ENCODE peak calls at places on chromosomes 12 and 14, in six cellular contexts. J is activated T-cell treated with anti-CD3 and anti-CD28 coated beads for 1 hour; H is SK-MEL-5; D is naive thymus-derived CD8-positive, alpha-beta T cell; A is IMR-90; S is HL-60. Y is an unnamed sample.

GRCh38 chr14:22334627-22335026 is 254.4 kb downstream of the DAD1 start:
- DNase-seq in J (no peak), H (no peak), D (no peak), A (no peak), S (no peak), Y (no peak)

GRCh38 chr12:55927588-55928502 is at the start of gene PYM1:
- DNase-seq in J (peak; percentile 44), H (peak; percentile 59), D (peak; percentile 45), A (peak; percentile 50), S (peak; percentile 97), Y (peak; percentile 82)

GRCh38 chr12:113747048-113747447 is 219.1 kb downstream of the RBM19 start:
- DNase-seq in J (no peak), H (peak; percentile 23), D (no peak), A (no peak), S (peak; percentile 5), Y (no peak)

GRCh38 chr14:20606190-20606901 is 15.2 kb upstream of the RNASE12 start:
- DNase-seq in J (no peak), H (peak; percentile 75), D (no peak), A (peak; percentile 34), S (no peak), Y (peak; percentile 59)

GRCh38 chr14:73591690-73592448 is at the start of gene ACOT4:
- DNase-seq in J (peak; percentile 46), H (no peak), D (peak; percentile 71), A (peak; percentile 20), S (no peak), Y (peak; percentile 46)

GRCh38 chr12:5318874-5319273 is 113.0 kb upstream of the NTF3 start:
- DNase-seq in J (no peak), H (no peak), D (no peak), A (peak; percentile 87), S (no peak), Y (peak; percentile 88)

GRCh38 chr12:46792925-46793324 is 32.9 kb downstream of the SLC38A4 start:
- DNase-seq in J (no peak), H (no peak), D (no peak), A (no peak), S (no peak), Y (no peak)

GRCh38 chr14:61603736-61604135 is 91.6 kb upstream of the HIF1A start:
- DNase-seq in J (no peak), H (no peak), D (no peak), A (peak; percentile 47), S (peak; percentile 31), Y (no peak)

GRCh38 chr14:28751467-28752058 is 15.0 kb upstream of the FOXG1 start:
- DNase-seq in J (no peak), H (peak; percentile 72), D (no peak), A (peak; percentile 49), S (peak; percentile 10), Y (peak; percentile 73)

GRCh38 chr14:50040401-50040775 is 76.0 kb downstream of the VCPKMT start:
- DNase-seq in J (no peak), H (peak; percentile 26), D (peak; percentile 53), A (peak; percentile 86), S (no peak), Y (peak; percentile 79)

GRCh38 chr12:66397574-66397973 is 95.3 kb downstream of the HELB start:
- DNase-seq in J (no peak), H (no peak), D (no peak), A (peak; percentile 36), S (no peak), Y (peak; percentile 20)

GRCh38 chr12:28390716-28391452 is 200.6 kb downstream of the CCDC91 start:
- DNase-seq in J (no peak), H (no peak), D (no peak), A (peak; percentile 52), S (no peak), Y (peak; percentile 65)

GRCh38 chr12:93664573-93665138 is 12.5 kb upstream of the CRADD start:
- DNase-seq in J (no peak), H (no peak), D (no peak), A (peak; percentile 25), S (no peak), Y (peak; percentile 49)

GRCh38 chr14:103519837-103520212 is 2.8 kb downstream of the CKB start:
- DNase-seq in J (no peak), H (no peak), D (no peak), A (no peak), S (no peak), Y (peak; percentile 53)

GRCh38 chr14:93496856-93497255 is 66.1 kb downstream of the UNC79 start:
- DNase-seq in J (no peak), H (no peak), D (no peak), A (no peak), S (no peak), Y (peak; percentile 3)

GRCh38 chr12:22543246-22544037 is 900 bp downstream of the C2CD5 start:
- DNase-seq in J (peak; percentile 18), H (no peak), D (peak; percentile 60), A (peak; percentile 8), S (peak; percentile 52), Y (peak; percentile 55)

GRCh38 chr14:87073880-87074570 is 919.0 kb downstream of the GALC start:
- DNase-seq in J (no peak), H (no peak), D (no peak), A (no peak), S (no peak), Y (no peak)

GRCh38 chr12:110896559-110896958 is 23.8 kb downstream of the MYL2 start:
- DNase-seq in J (no peak), H (no peak), D (no peak), A (no peak), S (no peak), Y (no peak)

GRCh38 chr12:4648099-4648498 is 752 bp downstream of the AKAP3 start:
- DNase-seq in J (no peak), H (no peak), D (no peak), A (no peak), S (no peak), Y (peak; percentile 27)

GRCh38 chr14:106556665-106557289 is 1030.4 kb downstream of the TMEM121 start:
- DNase-seq in J (peak; percentile 75), H (peak; percentile 73), D (peak; percentile 66), A (no peak), S (peak; percentile 6), Y (no peak)

GRCh38 chr14:32576088-32576795 is 247.1 kb downstream of the AKAP6 start:
- DNase-seq in J (peak; percentile 6), H (peak; percentile 67), D (peak; percentile 43), A (peak; percentile 59), S (peak; percentile 17), Y (peak; percentile 83)

GRCh38 chr12:127810026-127810425 is 456.9 kb upstream of the TMEM132C start:
- DNase-seq in J (no peak), H (no peak), D (no peak), A (no peak), S (no peak), Y (peak; percentile 97)

GRCh38 chr12:20000229-20000869 is 368.0 kb upstream of the PDE3A start:
- DNase-seq in J (no peak), H (peak; percentile 58), D (no peak), A (no peak), S (no peak), Y (no peak)

GRCh38 chr12:21818627-21819026 is 44.1 kb upstream of the KCNJ8 start:
- DNase-seq in J (no peak), H (no peak), D (no peak), A (peak; percentile 73), S (no peak), Y (peak; percentile 52)

GRCh38 chr12:109994262-109995175 is 1.6 kb downstream of the GIT2 start:
- DNase-seq in J (no peak), H (no peak), D (peak; percentile 31), A (no peak), S (no peak), Y (peak; percentile 43)